ENCODE peak calls at places on chromosomes 3 and 15, in ten cellular contexts. D, C, I, V, K, G, F, H, T and J are unnamed samples.

GRCh38 chr15:46714959-46715358 is 1002.3 kb upstream of the SEMA6D start:
- DNase-seq in F (no peak), I (no peak), K (no peak), D (no peak), T (no peak), C (no peak), H (no peak), G (no peak), V (no peak), J (no peak)

GRCh38 chr15:74628949-74629348 is 13.3 kb downstream of the CLK3 start:
- DNase-seq in K (no peak), V (no peak), D (no peak), C (no peak), H (no peak), G (no peak), I (no peak), F (no peak), T (no peak), J (no peak)

GRCh38 chr3:83023050-83023449 is 1261.6 kb upstream of the GBE1 start:
- DNase-seq in K (no peak), H (no peak), F (no peak), V (no peak), G (no peak), D (no peak), I (no peak), T (no peak), C (no peak), J (no peak)

GRCh38 chr15:65183847-65184159 is 1.3 kb downstream of the CLPX start:
- DNase-seq in G (no peak), F (no peak), V (no peak), K (no peak), C (no peak), T (no peak), D (no peak), H (no peak), I (no peak), J (no peak)

GRCh38 chr3:45218578-45219390 is 7.3 kb downstream of the TMEM158 start:
- DNase-seq in I (peak; percentile 84), V (no peak), F (peak; percentile 68), D (peak; percentile 47), C (peak; percentile 76), T (no peak), G (no peak), K (no peak), H (no peak), J (no peak)

GRCh38 chr3:67325231-67325630 is 327.1 kb downstream of the KBTBD8 start:
- DNase-seq in H (no peak), K (no peak), F (no peak), I (no peak), V (no peak), C (no peak), T (no peak), D (no peak), G (no peak), J (no peak)

GRCh38 chr3:56467801-56468183 is 475 bp downstream of the ERC2 start:
- DNase-seq in C (no peak), I (no peak), K (peak; percentile 53), F (no peak), H (no peak), T (peak; percentile 28), D (no peak), V (no peak), G (peak; percentile 26), J (no peak)

GRCh38 chr3:138450704-138451424 is 16.4 kb downstream of the ESYT3 start:
- DNase-seq in V (no peak), F (peak; percentile 5), I (no peak), C (no peak), G (no peak), K (no peak), H (no peak), D (no peak), T (no peak), J (no peak)

GRCh38 chr3:126135398-126136076 is 44.8 kb downstream of the ALDH1L1 start:
- DNase-seq in T (no peak), H (peak; percentile 8), F (peak; percentile 13), C (no peak), V (no peak), K (no peak), I (no peak), G (no peak), D (no peak), J (no peak)

GRCh38 chr15:48571510-48571909 is 74.0 kb downstream of the FBN1 start:
- DNase-seq in D (no peak), F (no peak), I (no peak), V (no peak), G (no peak), T (no peak), K (no peak), C (no peak), H (no peak), J (no peak)

GRCh38 chr3:179272385-179272784 is 21.5 kb upstream of the KCNMB3 start:
- DNase-seq in K (no peak), D (peak; percentile 32), T (peak; percentile 6), C (peak; percentile 8), I (peak; percentile 24), V (no peak), F (no peak), H (no peak), G (no peak), J (no peak)

GRCh38 chr3:74651239-74651638 is 36.8 kb upstream of the CNTN3 start:
- DNase-seq in H (no peak), K (no peak), F (no peak), V (no peak), D (peak; percentile 38), C (peak; percentile 57), I (peak; percentile 75), G (no peak), T (no peak), J (no peak)

GRCh38 chr3:192642651-192643050 is 84.7 kb downstream of the FGF12 start:
- DNase-seq in C (no peak), H (no peak), V (no peak), G (no peak), D (no peak), K (no peak), F (no peak), T (no peak), I (no peak), J (no peak)

GRCh38 chr3:187673012-187673411 is 2.8 kb upstream of the SST start:
- DNase-seq in T (no peak), C (no peak), D (no peak), V (no peak), F (no peak), I (no peak), K (no peak), H (no peak), G (no peak), J (no peak)

GRCh38 chr15:78167227-78167888 is 18.2 kb downstream of the IDH3A start:
- DNase-seq in F (no peak), I (no peak), T (no peak), D (no peak), V (no peak), C (no peak), G (no peak), K (no peak), H (no peak), J (no peak)

GRCh38 chr3:98574157-98574556 is 19.3 kb downstream of the CPOX start:
- DNase-seq in D (no peak), V (no peak), F (no peak), C (no peak), G (no peak), K (no peak), T (no peak), H (no peak), I (no peak), J (no peak)

GRCh38 chr3:4245671-4246070 is 57.5 kb upstream of the SETMAR start:
- DNase-seq in I (no peak), K (peak; percentile 60), G (no peak), F (no peak), H (no peak), D (no peak), V (no peak), C (no peak), T (no peak), J (no peak)
- TF ChIP-seq CTCF in I (no peak), K (peak; percentile 34), G (no peak), F (no peak), H (no peak), D (no peak), V (no peak), C (no peak), T (no peak), J (no peak)

GRCh38 chr15:57506422-57506821 is 85.3 kb upstream of the MYZAP start:
- DNase-seq in V (no peak), C (no peak), G (no peak), F (no peak), K (peak; percentile 77), H (no peak), T (no peak), I (no peak), D (no peak), J (no peak)
- TF ChIP-seq CTCF in V (peak; percentile 1), C (no peak), G (peak; percentile 41), F (no peak), K (peak; percentile 48), H (no peak), T (no peak), I (peak; percentile 13), D (peak; percentile 16), J (peak; percentile 1)

DNA sequence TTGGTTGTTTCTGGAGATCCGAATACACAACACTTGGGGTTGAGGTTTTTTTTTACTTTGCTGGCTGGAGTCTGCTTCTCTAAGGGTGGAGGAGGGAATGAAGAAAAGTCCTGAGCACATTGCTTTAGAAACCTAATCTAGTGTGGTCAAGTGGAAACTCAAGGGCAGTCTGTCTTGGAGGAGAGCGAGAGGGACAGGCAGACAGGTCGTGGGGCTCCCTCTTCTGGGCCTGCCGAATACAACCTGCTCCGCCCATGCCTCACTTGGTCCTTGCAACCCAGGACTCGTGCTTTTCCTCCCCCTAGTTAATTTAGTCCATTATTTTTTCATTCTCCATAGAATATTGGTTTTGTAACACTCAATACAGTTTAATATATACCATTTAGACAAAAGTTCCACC is 176.7 kb upstream of the LYSMD4 start:
- DNase-seq in V (no peak), F (no peak), T (no peak), C (no peak), H (no peak), D (peak; percentile 11), G (no peak), K (peak; percentile 69), I (no peak), J (no peak)
- TF ChIP-seq CTCF in V (peak; percentile 70), F (no peak), T (no peak), C (peak; percentile 6), H (no peak), D (peak; percentile 2), G (peak; percentile 33), K (peak; percentile 58), I (peak; percentile 3), J (no peak)

DNA sequence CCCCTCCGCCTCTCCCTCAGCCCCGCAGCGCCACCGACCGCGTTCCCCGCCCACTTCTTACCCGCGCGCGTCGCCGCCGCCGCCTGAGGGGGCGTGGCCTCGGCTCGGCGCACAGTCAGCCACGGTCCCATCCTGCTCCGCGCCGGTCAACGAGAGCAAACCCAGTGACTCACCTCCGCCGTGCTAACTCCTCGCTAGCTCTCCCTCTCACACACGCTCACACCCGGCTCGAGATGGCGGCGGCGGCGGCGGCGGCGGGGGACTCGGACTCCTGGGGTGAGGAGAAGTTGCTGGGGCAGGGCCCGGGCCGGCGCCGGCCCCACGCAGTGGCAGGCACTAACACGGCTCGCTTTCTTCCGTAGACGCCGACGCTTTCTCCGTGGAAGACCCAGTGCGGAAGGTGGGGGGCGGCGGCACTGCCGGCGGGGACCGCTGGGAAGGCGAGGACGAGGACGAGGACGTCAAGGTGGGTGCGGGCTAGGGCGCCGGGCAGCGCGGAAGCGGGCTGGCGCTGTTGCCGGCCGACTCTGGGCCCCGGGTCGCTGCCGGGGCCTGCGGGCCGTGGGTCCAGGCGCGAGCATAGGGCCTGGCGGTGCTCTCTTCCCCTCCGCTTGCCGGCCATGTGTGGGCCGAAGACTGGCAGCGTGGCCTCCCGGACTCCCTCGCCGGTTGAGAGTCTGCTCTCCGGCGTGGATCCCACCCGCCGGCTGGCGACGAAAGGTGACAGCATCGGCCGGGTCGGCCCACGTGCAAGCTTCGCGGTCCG is at the start of gene EIF3J:
- DNase-seq in G (peak; percentile 78), T (peak; percentile 92), I (peak; percentile 96), D (peak; percentile 98), V (peak; percentile 97), F (peak; percentile 95), C (peak; percentile 97), H (peak; percentile 90), K (peak; percentile 45), J (peak; percentile 95)
- TF ChIP-seq CTCF in G (no peak), T (no peak), I (no peak), D (no peak), V (no peak), F (no peak), C (no peak), H (no peak), K (no peak), J (no peak)